ENCODE peak calls at places on chromosomes 16 and 17, in four cellular contexts. L is T-helper 1 cell; W is effector CD4-positive, alpha-beta T cell; Y is central memory CD8-positive, alpha-beta T cell. N is an unnamed sample.

GRCh38 chr16:62256406-62256805 is 220.2 kb upstream of the CDH8 start:
- DNase-seq in L (no peak), W (no peak), Y (no peak), N (no peak)

GRCh38 chr16:25110392-25110947 is 1.1 kb upstream of the LCMT1 start:
- DNase-seq in L (no peak), W (no peak), Y (no peak), N (no peak)

GRCh38 chr16:12356622-12357365 is 380.3 kb downstream of the SNX29 start:
- DNase-seq in L (no peak), W (no peak), Y (no peak), N (no peak)

GRCh38 chr17:34556951-34557350 is 22.4 kb upstream of the TMEM132E start:
- DNase-seq in L (no peak), W (no peak), Y (no peak), N (no peak)

GRCh38 chr17:71699907-71700306 is 420.9 kb upstream of the SOX9 start:
- DNase-seq in L (no peak), W (no peak), Y (no peak), N (no peak)

GRCh38 chr17:20073056-20073979 is 64.2 kb downstream of the SPECC1 start:
- DNase-seq in L (no peak), W (peak), Y (peak), N (no peak)

GRCh38 chr16:81266680-81267095 is 28.2 kb downstream of the BCO1 start:
- DNase-seq in L (no peak), W (no peak), Y (no peak), N (no peak)

GRCh38 chr16:1439058-1439698 is 5.2 kb downstream of the CCDC154 start:
- DNase-seq in L (no peak), W (no peak), Y (no peak), N (no peak)

GRCh38 chr17:58390884-58391283 is 26.4 kb downstream of the RNF43 start:
- DNase-seq in L (no peak), W (no peak), Y (no peak), N (no peak)

GRCh38 chr17:31495049-31495885 is 103.8 kb downstream of the RAB11FIP4 start:
- DNase-seq in L (no peak), W (no peak), Y (no peak), N (no peak)

GRCh38 chr16:19607610-19608280 is 52.2 kb downstream of the VPS35L start:
- DNase-seq in L (no peak), W (no peak), Y (no peak), N (no peak)

GRCh38 chr17:46035112-46035818 is 36.2 kb downstream of the STH start:
- DNase-seq in L (no peak), W (no peak), Y (no peak), N (no peak)

GRCh38 chr16:86041807-86042206 is 142.8 kb downstream of the IRF8 start:
- DNase-seq in L (no peak), W (no peak), Y (no peak), N (no peak)

GRCh38 chr16:23771027-23771426 is 16.2 kb downstream of the CHP2 start:
- DNase-seq in L (no peak), W (no peak), Y (no peak), N (no peak)

GRCh38 chr16:51641191-51641765 is 490.2 kb upstream of the SALL1 start:
- DNase-seq in L (no peak), W (no peak), Y (no peak), N (no peak)

GRCh38 chr16:30889721-30890120 is 4.2 kb downstream of the BCL7C start:
- DNase-seq in L (no peak), W (no peak), Y (no peak), N (no peak)

GRCh38 chr17:76371656-76372628 is 12.5 kb upstream of the SPHK1 start:
- DNase-seq in L (no peak), W (no peak), Y (no peak), N (no peak)

GRCh38 chr17:58410714-58411407 is 6.5 kb downstream of the RNF43 start:
- DNase-seq in L (no peak), W (no peak), Y (no peak), N (no peak)